ENCODE peak calls at places on chromosomes 6 and 20, in five cellular contexts. L is dermis blood vessel endothelial cell; G is AG08395; O is stimulated activated CD8-positive, alpha-beta memory T cell treated with anti-CD3 and anti-CD28 coated beads, Interleukin-15, amount 100 ng/mL, for 24 hours; R is cardiac muscle cell. P is an unnamed sample.

GRCh38 chr20:12156252-12156651 is 238.6 kb downstream of the BTBD3 start:
- DNase-seq in L (no peak), O (no peak), G (no peak), R (no peak), P (no peak)

GRCh38 chr20:34403908-34404307 is 40.8 kb downstream of the ITCH start:
- DNase-seq in L (no peak), R (no peak), O (no peak), G (no peak), P (no peak)

GRCh38 chr6:44828780-44829179 is 441.3 kb downstream of the CDC5L start:
- DNase-seq in L (no peak), R (no peak), O (no peak), G (no peak), P (no peak)

GRCh38 chr6:169725270-169726048 is 1.2 kb upstream of the PHF10 start:
- DNase-seq in G (peak), O (no peak), L (peak), R (peak), P (peak)

GRCh38 chr20:22106308-22106938 is 401.0 kb downstream of the PAX1 start:
- DNase-seq in R (no peak), L (no peak), O (no peak), G (peak), P (peak)

GRCh38 chr6:42532038-42532669 is 31.7 kb upstream of the UBR2 start:
- DNase-seq in L (peak), R (peak), O (no peak), G (peak), P (peak)

GRCh38 chr6:44976677-44977405 is 351.3 kb upstream of the RUNX2 start:
- DNase-seq in L (no peak), R (peak), G (no peak), O (no peak), P (no peak)

GRCh38 chr6:3147914-3148757 is 9.2 kb downstream of the TUBB2A start:
- DNase-seq in L (no peak), R (no peak), G (no peak), O (no peak), P (no peak)

GRCh38 chr6:38973178-38974057 is 75.2 kb upstream of the GLP1R start:
- DNase-seq in O (no peak), R (peak), G (peak), L (peak), P (peak)

GRCh38 chr6:37259191-37259590 is 1.2 kb upstream of the TMEM217 start:
- DNase-seq in O (no peak), G (no peak), R (no peak), L (peak), P (no peak)

GRCh38 chr6:72999995-73000394 is 225.3 kb downstream of the KHDC1L start:
- DNase-seq in R (no peak), L (no peak), O (no peak), G (no peak), P (no peak)

GRCh38 chr6:5851261-5851757 is 155.4 kb downstream of the NRN1 start:
- DNase-seq in R (peak), O (peak), L (peak), G (peak), P (peak)

GRCh38 chr20:1817577-1818211 is 77.5 kb upstream of the SIRPA start:
- DNase-seq in R (no peak), L (no peak), G (no peak), O (no peak), P (peak)

GRCh38 chr6:33431880-33432541 is 12.1 kb downstream of the SYNGAP1 start:
- DNase-seq in L (no peak), R (no peak), O (no peak), G (no peak), P (no peak)

GRCh38 chr6:20367716-20368485 is 33.8 kb upstream of the E2F3 start:
- DNase-seq in L (no peak), R (no peak), G (no peak), O (no peak), P (no peak)

GRCh38 chr6:140546640-140547039 is 1172.2 kb upstream of the CITED2 start:
- DNase-seq in O (no peak), G (peak), L (no peak), R (no peak), P (no peak)

GRCh38 chr20:43681991-43682410 is 15.1 kb downstream of the MYBL2 start:
- DNase-seq in G (no peak), R (no peak), O (no peak), L (no peak), P (no peak)

GRCh38 chr20:5844063-5844681 is 94.0 kb downstream of the SHLD1 start:
- DNase-seq in O (peak), R (no peak), L (no peak), G (peak), P (no peak)

GRCh38 chr20:19767070-19767469 is 9.0 kb downstream of the RIN2 start:
- DNase-seq in G (no peak), O (no peak), R (no peak), L (no peak), P (no peak)

GRCh38 chr20:41524980-41525613 is 93.1 kb downstream of the CHD6 start:
- DNase-seq in L (peak), G (peak), O (no peak), R (peak), P (peak)

GRCh38 chr20:23530937-23531567 is 37.2 kb downstream of the CST9L start:
- DNase-seq in L (no peak), R (no peak), G (no peak), O (no peak), P (no peak)

GRCh38 chr6:50661636-50662035 is 51.7 kb upstream of the TFAP2D start:
- DNase-seq in L (peak), O (no peak), R (no peak), G (no peak), P (no peak)

GRCh38 chr6:32046450-32047083 is 8.4 kb downstream of the CYP21A2 start:
- DNase-seq in G (peak), L (peak), O (no peak), R (peak), P (peak)

GRCh38 chr6:12203001-12203400 is 87.2 kb upstream of the EDN1 start:
- DNase-seq in R (peak), O (no peak), G (peak), L (peak), P (no peak)

GRCh38 chr6:100657678-100658330 is 193.1 kb upstream of the SIM1 start:
- DNase-seq in O (no peak), G (peak), L (peak), R (peak), P (no peak)

GRCh38 chr6:166556871-166557322 is 29.6 kb downstream of the RAMACL start:
- DNase-seq in G (peak), L (peak), R (peak), O (no peak), P (peak)